ENCODE peak calls at places on chromosomes 13 and 19, in four cellular contexts. T is SK-N-SH, Z is K562, L is GM12878. B is an unnamed sample.

GRCh38 chr19:54388001-54388802 is 23.5 kb upstream of the LAIR1 start:
- DNase-seq in L (no peak), T (no peak), Z (no peak), B (no peak)

GRCh38 chr19:51084505-51084904 is 1.8 kb upstream of the KLK14 start:
- DNase-seq in T (no peak), L (no peak), Z (no peak), B (no peak)

GRCh38 chr13:112740502-112741131 is 50.8 kb downstream of the ATP11A start:
- DNase-seq in T (no peak), L (no peak), Z (peak), B (no peak)

GRCh38 chr13:99228737-99229691 is 28.4 kb downstream of the UBAC2 start:
- DNase-seq in T (peak), Z (no peak), L (peak), B (no peak)

GRCh38 chr13:113962975-113963374 is 10.9 kb downstream of the C13orf46 start:
- DNase-seq in T (no peak), L (no peak), Z (no peak), B (no peak)

GRCh38 chr19:55659822-55660221 is 5.0 kb downstream of the U2AF2 start:
- DNase-seq in L (no peak), Z (no peak), T (no peak), B (no peak)

GRCh38 chr13:25899464-25899863 is 152.4 kb downstream of the SHISA2 start:
- DNase-seq in Z (no peak), T (no peak), L (no peak), B (no peak)

GRCh38 chr19:30083701-30084156 is 141.7 kb downstream of the URI1 start:
- DNase-seq in Z (no peak), T (peak), L (no peak), B (no peak)

GRCh38 chr13:26254583-26255102 is 714 bp downstream of the CDK8 start:
- DNase-seq in L (no peak), Z (peak), T (peak), B (peak)

DNA sequence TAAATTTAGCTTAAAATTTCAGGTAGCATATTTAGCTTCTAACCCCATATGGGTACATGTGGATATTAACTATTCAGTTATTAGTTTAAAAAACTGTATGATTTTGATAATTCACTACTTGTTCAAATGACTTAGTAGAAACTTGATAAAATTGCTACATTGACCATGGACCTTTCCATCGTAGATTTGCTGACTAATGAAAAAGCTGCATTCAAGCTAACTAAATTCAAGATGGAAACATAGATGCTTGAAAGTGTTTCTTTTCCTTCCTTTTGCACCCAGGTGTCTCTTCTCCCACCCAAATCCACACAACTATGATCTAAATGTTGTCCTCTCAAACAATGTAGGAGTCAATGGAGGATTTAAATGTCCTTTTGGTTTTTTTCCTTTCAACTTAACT is 439.2 kb downstream of the TBC1D4 start:
- DNase-seq in Z (no peak), L (no peak), T (no peak), B (no peak)
- TF ChIP-seq FOXM1 in Z (no peak), L (no peak), T (no peak), B (no peak)

DNA sequence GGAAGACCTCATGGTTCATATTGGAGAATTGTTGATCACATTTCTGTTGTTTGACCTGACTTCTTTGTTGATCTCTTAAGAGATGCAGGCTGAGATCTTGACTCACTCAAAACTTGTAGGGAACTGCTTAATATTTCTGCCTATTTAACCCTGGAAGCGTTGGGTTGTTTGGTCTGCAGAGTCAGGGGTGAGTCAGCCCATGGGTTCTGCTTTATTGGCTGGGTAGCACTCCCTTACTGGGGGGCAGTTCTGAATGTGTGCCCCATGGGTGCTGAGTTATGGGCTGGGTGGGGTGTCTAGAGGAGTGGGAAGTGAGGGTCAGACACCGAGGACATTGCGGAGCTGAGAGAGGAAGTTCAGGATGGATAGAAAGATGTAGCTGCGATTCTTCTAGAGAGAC is 87.9 kb downstream of the LRCH1 start:
- DNase-seq in T (no peak), L (no peak), Z (no peak), B (no peak)
- TF ChIP-seq FOXM1 in T (no peak), L (no peak), Z (no peak), B (no peak)

GRCh38 chr13:49789961-49790360 is 2.5 kb downstream of the KPNA3 start:
- DNase-seq in L (no peak), T (no peak), Z (no peak), B (no peak)
- TF ChIP-seq FOXM1 in L (no peak), T (no peak), Z (no peak), B (no peak)

GRCh38 chr19:3254520-3254919 is 30.1 kb downstream of the CELF5 start:
- DNase-seq in L (no peak), Z (no peak), T (no peak), B (no peak)

GRCh38 chr19:3251229-3251628 is 26.8 kb downstream of the CELF5 start:
- DNase-seq in L (no peak), Z (no peak), T (no peak), B (no peak)

GRCh38 chr19:3253270-3253669 is 28.8 kb downstream of the CELF5 start:
- DNase-seq in T (no peak), Z (no peak), L (no peak), B (no peak)

GRCh38 chr19:3250675-3251074 is 26.2 kb downstream of the CELF5 start:
- DNase-seq in T (peak), Z (peak), L (no peak), B (peak)

DNA sequence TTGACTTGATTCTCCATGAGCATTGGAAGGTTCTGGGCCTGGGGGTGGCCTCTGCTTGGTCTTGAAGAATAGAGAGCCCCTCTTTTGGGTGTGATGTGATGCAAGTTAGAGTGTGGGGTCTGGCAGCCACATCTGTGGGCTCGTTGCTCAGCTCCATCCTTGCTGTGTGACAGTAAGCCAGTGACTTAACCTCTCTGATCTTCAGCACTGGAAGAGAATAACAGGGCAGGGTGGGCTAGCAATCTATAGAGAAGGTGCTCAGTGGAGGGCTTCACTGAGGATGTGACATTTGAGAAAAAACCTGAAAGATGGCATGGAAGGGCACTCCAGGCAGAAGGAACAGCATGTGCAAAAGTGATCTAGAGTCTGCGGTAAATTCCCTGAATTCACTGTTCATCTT is 28.2 kb downstream of the CELF5 start:
- DNase-seq in T (no peak), L (no peak), Z (no peak), B (no peak)
- TF ChIP-seq FOXM1 in T (no peak), L (no peak), Z (no peak), B (no peak)

GRCh38 chr13:21569686-21570085 is 34.3 kb downstream of the MICU2 start:
- DNase-seq in L (no peak), Z (no peak), T (no peak), B (no peak)

GRCh38 chr13:21573920-21574712 is 29.9 kb downstream of the MICU2 start:
- DNase-seq in T (no peak), Z (no peak), L (no peak), B (no peak)

GRCh38 chr13:21567714-21568113 is 36.3 kb downstream of the MICU2 start:
- DNase-seq in Z (peak), L (no peak), T (no peak), B (no peak)

GRCh38 chr13:21568854-21569253 is 35.1 kb downstream of the MICU2 start:
- DNase-seq in L (no peak), T (no peak), Z (no peak), B (no peak)
- TF ChIP-seq FOXM1 in L (no peak), T (no peak), Z (no peak), B (no peak)

GRCh38 chr13:71218960-71219359 is 648.0 kb downstream of the DACH1 start:
- DNase-seq in L (no peak), Z (no peak), T (peak), B (peak)
- TF ChIP-seq FOXM1 in L (no peak), Z (no peak), T (no peak), B (no peak)

B was measured in HEK293T.